ENCODE peak calls at places on chromosome 9, in five cellular contexts. I, W, H, P and U are unnamed samples.
A peak's percentile ranks its signal among the peaks of the same experiment; 100 is the strongest.

GRCh38 chr9:119283118-119283794 is 86.0 kb downstream of the BRINP1 start:
- DNase-seq in H (peak; percentile 64), W (no peak), P (no peak), I (no peak), U (no peak)

GRCh38 chr9:105245720-105246161 is 1.3 kb downstream of the SLC44A1 start:
- DNase-seq in H (no peak), W (no peak), I (no peak), P (no peak), U (no peak)

GRCh38 chr9:12680757-12681156 is 12.4 kb upstream of the TYRP1 start:
- DNase-seq in P (no peak), I (no peak), W (no peak), H (no peak), U (no peak)

GRCh38 chr9:77194423-77194822 is 17.1 kb downstream of the VPS13A start:
- DNase-seq in I (no peak), P (no peak), H (no peak), W (no peak), U (no peak)

GRCh38 chr9:90925581-90926257 is 124.1 kb downstream of the SYK start:
- DNase-seq in W (no peak), H (no peak), P (no peak), I (no peak), U (no peak)

GRCh38 chr9:38281917-38282316 is 110.6 kb upstream of the ALDH1B1 start:
- DNase-seq in I (no peak), H (no peak), W (no peak), P (no peak), U (no peak)

GRCh38 chr9:99436636-99437035 is 214.6 kb downstream of the SEC61B start:
- DNase-seq in P (no peak), I (no peak), H (no peak), W (no peak), U (no peak)

GRCh38 chr9:30075022-30075421 is 2309.4 kb upstream of the ACO1 start:
- DNase-seq in H (no peak), P (no peak), I (no peak), W (no peak), U (no peak)

GRCh38 chr9:98075332-98075805 is 18.8 kb downstream of the NANS start:
- DNase-seq in H (no peak), W (no peak), P (peak; percentile 40), I (no peak), U (peak; percentile 84)

GRCh38 chr9:15276328-15276969 is 30.6 kb downstream of the TTC39B start:
- DNase-seq in I (no peak), P (no peak), W (peak; percentile 15), H (no peak), U (peak; percentile 53)

GRCh38 chr9:71755230-71755629 is 13.1 kb downstream of the CEMIP2 start:
- DNase-seq in H (no peak), W (peak; percentile 37), P (no peak), I (no peak), U (no peak)

GRCh38 chr9:71752352-71752751 is 16.0 kb downstream of the CEMIP2 start:
- DNase-seq in W (no peak), H (no peak), P (no peak), I (no peak), U (no peak)

GRCh38 chr9:71755869-71756268 is 12.4 kb downstream of the CEMIP2 start:
- DNase-seq in H (no peak), P (no peak), W (no peak), I (no peak), U (no peak)

GRCh38 chr9:71752928-71753327 is 15.4 kb downstream of the CEMIP2 start:
- DNase-seq in I (no peak), P (no peak), W (no peak), H (no peak), U (no peak)

GRCh38 chr9:71754151-71754550 is 14.2 kb downstream of the CEMIP2 start:
- DNase-seq in P (no peak), W (no peak), H (no peak), I (no peak), U (no peak)
- TF ChIP-seq JUND in P (no peak), W (no peak), H (no peak), I (no peak), U (no peak)

DNA sequence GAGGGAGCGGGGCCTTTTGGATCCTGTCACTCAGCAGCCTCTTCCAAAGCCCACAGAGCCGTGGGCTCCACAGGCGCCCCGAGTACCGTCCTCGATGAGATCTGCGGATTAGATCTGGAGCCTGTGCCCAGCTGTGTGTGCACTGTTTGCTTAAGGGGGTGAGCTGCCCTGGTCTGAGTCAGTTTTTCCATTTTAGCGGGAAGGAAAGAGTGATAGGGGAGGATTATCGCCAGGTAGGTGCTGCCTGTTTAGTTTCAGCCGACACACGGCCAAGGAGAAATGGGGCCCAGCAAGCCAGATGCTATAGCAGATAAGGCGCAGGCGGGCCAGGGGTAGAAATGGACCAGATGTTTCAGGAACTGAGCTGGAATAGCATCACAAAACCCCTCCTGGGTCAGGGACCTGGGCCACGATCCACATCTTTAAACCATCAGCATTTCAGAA is 18.1 kb downstream of the COL5A1 start:
- DNase-seq in P (no peak), H (no peak), W (no peak), I (peak; percentile 45), U (no peak)
- TF ChIP-seq JUND in P (no peak), H (no peak), W (no peak), I (no peak), U (no peak)

GRCh38 chr9:130772185-130772584 is 62.9 kb upstream of the ABL1 start:
- DNase-seq in I (no peak), H (no peak), W (no peak), P (no peak), U (no peak)

GRCh38 chr9:130768265-130768664 is 66.8 kb upstream of the ABL1 start:
- DNase-seq in I (no peak), H (no peak), W (peak; percentile 70), P (no peak), U (no peak)

GRCh38 chr9:130769004-130769403 is 66.0 kb upstream of the ABL1 start:
- DNase-seq in P (no peak), H (no peak), I (no peak), W (no peak), U (no peak)

GRCh38 chr9:130770093-130770492 is 65.0 kb upstream of the ABL1 start:
- DNase-seq in H (no peak), W (no peak), P (no peak), I (no peak), U (no peak)

GRCh38 chr9:130770679-130771442 is 64.2 kb upstream of the ABL1 start:
- DNase-seq in H (no peak), W (peak; percentile 50), I (peak; percentile 71), P (peak; percentile 43), U (peak; percentile 83)
- TF ChIP-seq JUND in H (no peak), W (no peak), I (no peak), P (no peak), U (no peak)

DNA sequence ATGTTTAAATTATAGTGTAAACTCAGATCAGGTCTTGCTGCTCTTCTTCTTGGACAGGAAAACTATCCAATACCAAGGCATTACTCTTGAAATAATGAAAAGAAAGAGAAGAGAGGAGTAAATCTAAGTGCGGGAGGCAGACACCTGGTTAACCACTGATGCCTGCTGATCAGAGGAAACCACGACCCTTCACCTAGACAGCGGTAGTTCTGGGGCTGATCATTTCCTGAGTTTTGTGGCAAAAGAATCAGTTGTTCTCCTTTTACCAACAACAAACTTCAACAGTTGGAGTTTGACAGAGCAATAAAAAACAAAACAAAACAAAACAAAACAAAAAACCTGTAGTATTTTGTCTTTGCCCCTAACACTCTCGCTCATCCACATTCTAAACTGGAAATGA is 3.0 kb downstream of the RLN1 start:
- DNase-seq in H (no peak), P (no peak), W (no peak), I (no peak), U (no peak)
- TF ChIP-seq JUND in H (no peak), P (no peak), W (no peak), I (no peak), U (no peak)

GRCh38 chr9:128383791-128384190 is 12.6 kb downstream of the URM1 start:
- DNase-seq in P (no peak), I (no peak), H (no peak), W (no peak), U (no peak)

GRCh38 chr9:128384801-128385492 is 13.8 kb downstream of the URM1 start:
- DNase-seq in I (no peak), H (no peak), W (no peak), P (no peak), U (no peak)

GRCh38 chr9:128382261-128382660 is 11.1 kb downstream of the URM1 start:
- DNase-seq in W (no peak), H (no peak), I (peak; percentile 38), P (no peak), U (no peak)

GRCh38 chr9:128383007-128383753 is 12.0 kb downstream of the URM1 start:
- DNase-seq in H (peak; percentile 68), P (no peak), I (no peak), W (no peak), U (no peak)

GRCh38 chr9:128385493-128386205 is 14.5 kb downstream of the URM1 start:
- DNase-seq in H (no peak), I (no peak), W (no peak), P (no peak), U (no peak)
- TF ChIP-seq JUND in H (no peak), I (no peak), W (no peak), P (no peak), U (no peak)

DNA sequence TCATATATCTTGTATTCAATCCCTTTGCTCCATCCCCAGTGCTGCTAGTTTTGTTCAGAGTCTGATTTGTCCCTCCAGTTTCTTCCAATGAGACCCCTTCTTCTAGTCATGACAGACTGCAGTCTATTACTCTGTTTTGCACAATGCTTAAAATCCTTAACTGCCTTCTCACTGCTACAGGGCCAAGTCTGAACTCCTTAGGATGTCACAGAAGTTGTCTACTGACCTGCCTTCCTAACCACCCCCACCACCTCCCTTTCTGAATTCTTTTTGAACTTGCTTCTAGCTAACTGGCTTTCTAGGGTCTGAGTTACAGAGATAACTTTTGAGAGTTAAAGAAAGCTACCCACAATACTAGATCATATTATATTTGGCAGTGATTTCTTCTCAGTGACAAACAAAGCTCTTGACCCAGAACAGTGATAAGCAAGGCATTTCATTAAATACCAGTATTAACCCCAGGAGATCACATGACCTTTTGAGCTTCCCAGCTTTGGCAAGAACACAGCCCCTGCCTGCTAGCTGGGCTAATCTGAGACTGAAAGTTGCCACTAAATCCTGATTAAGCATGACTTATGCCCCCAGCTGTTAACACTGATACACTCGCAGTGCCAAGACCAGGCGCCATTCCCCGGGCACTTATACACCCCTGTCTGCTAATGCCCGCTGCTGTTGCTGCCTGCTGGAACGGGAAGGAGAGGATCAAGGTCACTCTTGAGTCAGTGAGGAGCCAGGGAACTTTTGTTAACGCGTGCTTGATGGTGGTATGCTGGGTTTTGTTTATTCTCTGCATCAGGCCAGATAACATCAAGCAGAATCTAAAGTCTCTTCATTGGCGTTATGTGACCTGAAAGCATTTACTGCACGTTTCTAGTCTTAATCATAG is 36.4 kb upstream of the ADAMTSL1 start:
- DNase-seq in W (peak; percentile 9), H (no peak), P (no peak), I (peak; percentile 53), U (no peak)
- TF ChIP-seq JUND in W (no peak), H (no peak), P (no peak), I (peak; percentile 42), U (no peak)